ENCODE peak calls at places on chromosomes 1 and 21, in nine cellular contexts. Y is endothelial cell of umbilical vein, T is heart right ventricle, E is mesothelial cell of epicardium, R is GM12865, G is DND-41, B is sigmoid colon, S is fibroblast of mammary gland, D is A549. L is an unnamed sample.
A peak's percentile ranks its signal among the peaks of the same experiment; 100 is the strongest.

GRCh38 chr21:25425156-25425555 is 182.1 kb downstream of the MRPL39 start:
- DNase-seq in Y (no peak), T (no peak), E (no peak), R (peak; percentile 67), G (no peak), B (no peak), S (no peak), D (no peak), L (no peak)

GRCh38 chr1:200890818-200891773 is 3.6 kb upstream of the INAVA start:
- DNase-seq in Y (peak; percentile 27), T (no peak), E (no peak), R (peak; percentile 67), G (no peak), B (peak; percentile 62), S (peak; percentile 32), D (peak; percentile 78), L (no peak)

GRCh38 chr21:25944672-25945213 is 210.0 kb downstream of the GABPA start:
- DNase-seq in Y (no peak), T (no peak), E (no peak), R (no peak), G (no peak), B (no peak), S (no peak), D (no peak), L (no peak)

GRCh38 chr1:116166655-116167054 is 55.5 kb downstream of the MAB21L3 start:
- DNase-seq in Y (no peak), T (peak; percentile 21), E (no peak), R (no peak), G (no peak), B (no peak), S (no peak), D (no peak), L (no peak)

GRCh38 chr1:103197266-103197665 is 88.9 kb upstream of the COL11A1 start:
- DNase-seq in Y (no peak), T (no peak), E (no peak), R (no peak), G (no peak), B (no peak), S (peak; percentile 40), D (no peak), L (no peak)

GRCh38 chr1:184890539-184890973 is 83.8 kb downstream of the NIBAN1 start:
- DNase-seq in Y (no peak), T (no peak), E (no peak), R (peak; percentile 32), G (no peak), B (no peak), S (peak; percentile 32), D (no peak), L (peak; percentile 17)

GRCh38 chr1:117268926-117269378 is 58.2 kb upstream of the VTCN1 start:
- DNase-seq in Y (no peak), T (no peak), E (peak; percentile 42), R (no peak), G (no peak), B (no peak), S (no peak), D (no peak), L (no peak)

GRCh38 chr1:2322065-2322571 is 69.2 kb downstream of the MORN1 start:
- DNase-seq in Y (peak; percentile 88), T (peak; percentile 79), E (peak; percentile 77), R (no peak), G (no peak), B (peak; percentile 94), S (peak; percentile 65), D (no peak), L (no peak)

GRCh38 chr1:111507411-111508201 is 4.2 kb upstream of the ADORA3 start:
- DNase-seq in Y (peak; percentile 64), T (peak; percentile 79), E (no peak), R (peak; percentile 93), G (peak; percentile 67), B (peak; percentile 89), S (peak; percentile 55), D (peak; percentile 15), L (peak; percentile 61)

GRCh38 chr21:39867198-39867650 is at the start of gene PCP4:
- DNase-seq in Y (no peak), T (no peak), E (peak; percentile 47), R (peak; percentile 53), G (peak; percentile 51), B (peak; percentile 83), S (peak; percentile 20), D (peak; percentile 13), L (no peak)

GRCh38 chr21:31117046-31117916 is 79.0 kb upstream of the KRTAP19-8 start:
- DNase-seq in Y (no peak), T (no peak), E (no peak), R (no peak), G (no peak), B (no peak), S (peak; percentile 86), D (peak; percentile 9), L (no peak)
- TF ChIP-seq CTCF in Y (no peak), T (no peak), E (no peak), R (no peak), G (no peak), B (no peak), S (peak; percentile 10), D (no peak), L (no peak)

GRCh38 chr1:242828199-242828598 is 303.7 kb upstream of the PLD5 start:
- DNase-seq in Y (no peak), T (no peak), E (no peak), R (peak; percentile 6), G (no peak), B (no peak), S (no peak), D (no peak), L (no peak)
- TF ChIP-seq CTCF in Y (no peak), T (no peak), E (no peak), R (peak; percentile 9), G (no peak), B (no peak), S (no peak), D (peak; percentile 13), L (no peak)

GRCh38 chr21:34543017-34543416 is 31.0 kb upstream of the KCNE1 start:
- DNase-seq in Y (no peak), T (no peak), E (no peak), R (no peak), G (no peak), B (no peak), S (no peak), D (no peak), L (no peak)

GRCh38 chr21:34546556-34546955 is 34.5 kb upstream of the KCNE1 start:
- DNase-seq in Y (peak; percentile 75), T (no peak), E (no peak), R (no peak), G (no peak), B (no peak), S (no peak), D (no peak), L (no peak)

GRCh38 chr21:34544032-34544496 is 32.1 kb upstream of the KCNE1 start:
- DNase-seq in Y (peak; percentile 79), T (no peak), E (no peak), R (peak; percentile 91), G (peak; percentile 45), B (no peak), S (peak; percentile 75), D (peak; percentile 53), L (no peak)

GRCh38 chr21:34548782-34549376 is 36.9 kb upstream of the KCNE1 start:
- DNase-seq in Y (no peak), T (no peak), E (no peak), R (no peak), G (no peak), B (no peak), S (no peak), D (no peak), L (no peak)

GRCh38 chr21:34545079-34545884 is 33.3 kb upstream of the KCNE1 start:
- DNase-seq in Y (peak; percentile 39), T (no peak), E (no peak), R (peak; percentile 86), G (no peak), B (peak; percentile 76), S (peak; percentile 44), D (peak; percentile 7), L (no peak)
- TF ChIP-seq CTCF in Y (no peak), T (no peak), E (no peak), R (no peak), G (no peak), B (no peak), S (no peak), D (no peak), L (no peak)

GRCh38 chr21:36661511-36662309 is 37.2 kb upstream of the SIM2 start:
- DNase-seq in Y (peak; percentile 41), T (no peak), E (no peak), R (no peak), G (no peak), B (no peak), S (peak; percentile 39), D (peak; percentile 19), L (no peak)
- TF ChIP-seq CTCF in Y (peak; percentile 51), T (peak; percentile 41), E (peak; percentile 27), R (no peak), G (peak; percentile 23), B (no peak), S (peak; percentile 51), D (peak; percentile 47), L (no peak)

GRCh38 chr1:171226757-171227370 is 21.4 kb upstream of the FMO1 start:
- DNase-seq in Y (peak; percentile 57), T (no peak), E (no peak), R (peak; percentile 73), G (peak; percentile 45), B (no peak), S (peak; percentile 83), D (peak; percentile 43), L (no peak)
- TF ChIP-seq CTCF in Y (peak; percentile 44), T (peak; percentile 84), E (peak; percentile 80), R (peak; percentile 73), G (peak; percentile 73), B (peak; percentile 42), S (peak; percentile 92), D (peak; percentile 61), L (peak; percentile 15)

L was measured in natural killer cell.